ENCODE peak calls at places on chromosomes 1 and 21, in six cellular contexts. X, U, Y, S, T and L are unnamed samples.

GRCh38 chr1:64245495-64245894 is 42.1 kb downstream of the UBE2U start:
- DNase-seq in X (no peak), U (no peak), Y (peak), S (no peak), T (no peak), L (no peak)

GRCh38 chr1:13681921-13682320 is 18.1 kb upstream of the PRDM2 start:
- DNase-seq in X (no peak), U (no peak), Y (no peak), S (no peak), T (no peak), L (no peak)

GRCh38 chr1:113396585-113396984 is 6.3 kb downstream of the MAGI3 start:
- DNase-seq in X (no peak), U (peak), Y (no peak), S (no peak), T (peak), L (no peak)

GRCh38 chr1:6577831-6578525 is 1.8 kb upstream of the ZBTB48 start:
- DNase-seq in X (peak), U (peak), Y (no peak), S (no peak), T (no peak), L (no peak)

GRCh38 chr1:183646780-183647179 is 6.3 kb downstream of the APOBEC4 start:
- DNase-seq in X (no peak), U (no peak), Y (no peak), S (no peak), T (no peak), L (no peak)

GRCh38 chr1:191882870-191883269 is 275.4 kb upstream of the RGS18 start:
- DNase-seq in X (no peak), U (no peak), Y (no peak), S (no peak), T (no peak), L (no peak)

GRCh38 chr1:193110864-193111263 is 5.7 kb upstream of the GLRX2 start:
- DNase-seq in X (no peak), U (no peak), Y (no peak), S (no peak), T (no peak), L (no peak)

GRCh38 chr1:54480201-54480848 is 67.7 kb upstream of the ACOT11 start:
- DNase-seq in X (peak), U (no peak), Y (peak), S (peak), T (no peak), L (no peak)

GRCh38 chr1:209095627-209096595 is 487.6 kb upstream of the CAMK1G start:
- DNase-seq in X (no peak), U (no peak), Y (no peak), S (no peak), T (peak), L (no peak)

GRCh38 chr1:183753464-183753891 is 51.4 kb upstream of the RGL1 start:
- DNase-seq in X (no peak), U (peak), Y (no peak), S (no peak), T (no peak), L (no peak)

GRCh38 chr1:185816460-185816859 is 82.3 kb downstream of the HMCN1 start:
- DNase-seq in X (no peak), U (peak), Y (no peak), S (no peak), T (peak), L (no peak)

GRCh38 chr21:39660596-39660995 is 47.9 kb downstream of the B3GALT5 start:
- DNase-seq in X (no peak), U (peak), Y (peak), S (no peak), T (peak), L (no peak)

GRCh38 chr1:190119683-190120082 is 358.0 kb downstream of the BRINP3 start:
- DNase-seq in X (no peak), U (no peak), Y (no peak), S (no peak), T (no peak), L (peak)

GRCh38 chr1:51963592-51964308 is 26.8 kb downstream of the RAB3B start:
- DNase-seq in X (no peak), U (peak), Y (no peak), S (no peak), T (no peak), L (no peak)

DNA sequence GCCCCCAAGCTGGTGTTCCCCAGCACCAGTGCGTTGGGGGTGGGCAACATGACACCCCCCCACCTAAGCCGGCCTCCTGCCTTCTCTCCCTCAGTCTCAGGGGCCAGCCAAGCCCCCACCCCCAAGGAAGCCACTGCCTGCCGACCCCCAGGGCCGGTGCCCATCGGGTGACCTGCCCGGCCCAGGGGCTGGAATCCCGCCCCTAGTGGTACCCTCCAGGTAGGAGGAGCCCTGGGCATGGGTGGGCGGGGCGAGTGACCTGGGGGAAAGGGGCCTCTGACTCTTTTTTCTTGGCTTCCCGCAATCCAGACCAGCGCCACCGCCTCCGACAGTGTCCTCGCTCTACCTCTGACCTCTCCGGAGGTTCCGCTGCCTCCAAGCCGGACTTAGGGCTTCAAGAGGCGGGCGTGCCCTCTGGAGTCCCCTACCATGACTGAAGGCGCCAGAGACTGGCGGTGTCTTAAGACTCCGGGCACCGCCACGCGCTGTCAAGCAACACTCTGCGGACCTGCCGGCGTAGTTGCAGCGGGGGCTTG is 1.3 kb upstream of the EFNA4 start:
- DNase-seq in X (peak), U (no peak), Y (peak), S (no peak), T (no peak), L (peak)
- TF ChIP-seq CTCF in X (no peak), U (peak), Y (no peak), S (no peak), T (no peak), L (no peak)

GRCh38 chr1:43358121-43358745 is 548 bp upstream of the CDC20 start:
- DNase-seq in X (peak), U (no peak), Y (no peak), S (no peak), T (peak), L (no peak)
- TF ChIP-seq CTCF in X (peak), U (peak), Y (peak), S (peak), T (peak), L (peak)

DNA sequence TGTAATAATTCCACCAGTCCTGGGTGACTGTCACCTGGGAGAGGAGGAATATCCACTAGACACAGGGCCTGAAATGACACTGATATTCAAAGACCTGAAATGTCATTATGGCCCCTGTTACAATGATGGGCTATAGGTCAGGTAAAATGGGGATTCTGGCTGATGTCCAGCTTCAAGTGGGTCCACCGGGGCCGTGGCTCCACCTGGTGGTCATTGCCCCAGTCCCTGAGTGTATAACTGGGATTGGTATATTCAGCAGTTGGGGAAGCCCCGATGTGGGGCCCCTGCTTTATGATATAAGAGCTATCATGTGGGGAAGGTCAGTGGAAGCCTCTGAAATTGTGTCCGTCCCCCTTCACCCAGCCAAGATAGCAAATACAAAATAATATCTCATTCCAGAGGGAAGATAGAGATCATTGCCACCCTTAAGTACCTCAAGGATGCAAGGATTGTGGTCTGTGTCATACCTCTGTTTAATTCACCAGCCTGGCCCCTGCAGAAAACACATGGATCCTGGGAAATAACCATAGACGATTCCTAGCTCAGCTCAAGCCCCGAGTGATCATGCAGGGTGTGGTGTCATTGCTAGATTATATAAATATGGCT is 19.3 kb downstream of the PLEKHO1 start:
- DNase-seq in X (peak), U (peak), Y (peak), S (no peak), T (peak), L (peak)
- TF ChIP-seq CTCF in X (peak), U (peak), Y (peak), S (peak), T (peak), L (peak)

GRCh38 chr21:23936224-23936623 is 1671.1 kb downstream of the MRPL39 start:
- DNase-seq in X (peak), U (peak), Y (peak), S (no peak), T (peak), L (no peak)
- TF ChIP-seq CTCF in X (peak), U (peak), Y (peak), S (no peak), T (peak), L (peak)

GRCh38 chr1:220875233-220875632 is 4.0 kb upstream of the HLX start:
- DNase-seq in X (no peak), U (no peak), Y (no peak), S (no peak), T (no peak), L (no peak)

GRCh38 chr1:220877348-220878095 is 1.7 kb upstream of the HLX start:
- DNase-seq in X (no peak), U (no peak), Y (no peak), S (no peak), T (no peak), L (no peak)

GRCh38 chr1:220879090-220879508 is at the start of gene HLX:
- DNase-seq in X (peak), U (peak), Y (peak), S (no peak), T (peak), L (peak)

GRCh38 chr1:220878223-220879081 is 791 bp upstream of the HLX start:
- DNase-seq in X (no peak), U (peak), Y (peak), S (no peak), T (peak), L (peak)

GRCh38 chr1:220876511-220877347 is 2.5 kb upstream of the HLX start:
- DNase-seq in X (peak), U (peak), Y (peak), S (no peak), T (peak), L (peak)
- TF ChIP-seq CTCF in X (no peak), U (no peak), Y (peak), S (no peak), T (no peak), L (no peak)